ENCODE peak calls at places on chromosomes 5 and 9, in nine cellular contexts. E, S, L, F, B, U, V, R and N are unnamed samples.

GRCh38 chr9:69834591-69835184 is 14.1 kb downstream of the CFAP95 start:
- DNase-seq in S (no peak), L (no peak), V (no peak), F (no peak), B (no peak), R (no peak), U (no peak), E (no peak), N (no peak)

GRCh38 chr5:88792144-88792840 is 90.7 kb downstream of the MEF2C start:
- DNase-seq in B (no peak), F (no peak), V (no peak), E (no peak), S (no peak), R (no peak), L (no peak), U (no peak), N (no peak)

GRCh38 chr5:68011801-68012200 is 203.8 kb upstream of the PIK3R1 start:
- DNase-seq in E (no peak), B (no peak), U (no peak), S (no peak), L (no peak), F (no peak), V (no peak), R (no peak), N (no peak)

GRCh38 chr5:93929146-93929545 is 187.7 kb upstream of the POU5F2 start:
- DNase-seq in R (no peak), V (no peak), F (no peak), B (no peak), S (no peak), L (no peak), E (no peak), U (no peak), N (peak)

GRCh38 chr5:132746592-132747063 is 598 bp upstream of the CCNI2 start:
- DNase-seq in E (no peak), V (peak), B (no peak), R (peak), S (no peak), F (no peak), U (no peak), L (peak), N (no peak)

GRCh38 chr9:113361304-113362018 is 12.1 kb downstream of the BSPRY start:
- DNase-seq in F (no peak), V (no peak), R (no peak), B (no peak), E (no peak), L (no peak), U (no peak), S (no peak), N (no peak)

GRCh38 chr5:131379723-131380122 is 115.9 kb downstream of the CDC42SE2 start:
- DNase-seq in E (no peak), V (no peak), S (no peak), F (peak), R (no peak), L (no peak), B (no peak), U (no peak), N (peak)

GRCh38 chr9:108654566-108654965 is 201.2 kb downstream of the ACTL7B start:
- DNase-seq in L (no peak), V (no peak), S (no peak), F (no peak), U (peak), B (no peak), E (no peak), R (no peak), N (no peak)

GRCh38 chr5:135455876-135456237 is 3.7 kb upstream of the TIFAB start:
- DNase-seq in U (no peak), F (no peak), B (no peak), S (no peak), L (no peak), V (no peak), R (no peak), E (no peak), N (no peak)

GRCh38 chr5:15929616-15930303 is 249.8 kb downstream of the MARCHF11 start:
- DNase-seq in S (no peak), U (no peak), F (no peak), V (no peak), L (no peak), R (no peak), E (no peak), B (no peak), N (no peak)

GRCh38 chr5:41558295-41558694 is 47.9 kb upstream of the PLCXD3 start:
- DNase-seq in R (no peak), E (no peak), B (no peak), S (no peak), V (no peak), F (no peak), L (no peak), U (no peak), N (no peak)

GRCh38 chr9:113973963-113974413 is 97.9 kb downstream of the ZNF618 start:
- DNase-seq in S (no peak), R (no peak), L (no peak), V (no peak), B (no peak), U (no peak), E (no peak), F (no peak), N (no peak)

GRCh38 chr5:149264432-149265069 is 7.1 kb upstream of the AFAP1L1 start:
- DNase-seq in R (peak), F (no peak), E (no peak), B (no peak), S (no peak), U (no peak), L (peak), V (peak), N (no peak)

GRCh38 chr5:34703767-34704324 is 47.7 kb downstream of the RAI14 start:
- DNase-seq in R (no peak), S (no peak), U (no peak), B (no peak), V (no peak), L (no peak), E (no peak), F (no peak), N (no peak)

GRCh38 chr5:163459465-163459887 is 426 bp downstream of the NUDCD2 start:
- DNase-seq in R (no peak), S (no peak), E (no peak), L (no peak), F (no peak), B (no peak), U (peak), V (no peak), N (no peak)

GRCh38 chr5:95858023-95858461 is 35.5 kb upstream of the GLRX start:
- DNase-seq in F (no peak), V (no peak), R (no peak), L (no peak), B (no peak), U (no peak), S (peak), E (no peak), N (no peak)

GRCh38 chr9:437066-438015 is 222.7 kb downstream of the DOCK8 start:
- DNase-seq in B (no peak), S (no peak), L (no peak), E (no peak), F (no peak), V (no peak), U (no peak), R (no peak), N (no peak)

GRCh38 chr9:107644774-107645463 is 155.3 kb upstream of the KLF4 start:
- DNase-seq in B (no peak), E (no peak), V (no peak), S (peak), U (no peak), R (peak), L (no peak), F (no peak), N (no peak)

GRCh38 chr9:121640076-121640475 is 11.4 kb upstream of the DAB2IP start:
- DNase-seq in S (no peak), B (no peak), E (peak), L (no peak), F (no peak), U (no peak), V (peak), R (peak), N (no peak)

GRCh38 chr5:132776932-132777208 is 169 bp downstream of the SEPTIN8 start:
- DNase-seq in L (no peak), U (no peak), F (no peak), E (no peak), V (no peak), B (no peak), S (no peak), R (no peak), N (no peak)

GRCh38 chr9:13863112-13863511 is 450.8 kb downstream of the NFIB start:
- DNase-seq in B (no peak), E (no peak), F (no peak), S (no peak), R (peak), U (no peak), V (no peak), L (no peak), N (peak)

GRCh38 chr5:123754167-123754840 is 242.3 kb downstream of the CSNK1G3 start:
- DNase-seq in V (no peak), B (no peak), U (no peak), S (no peak), R (no peak), L (no peak), F (no peak), E (no peak), N (no peak)

GRCh38 chr9:133916159-133916541 is 76.0 kb downstream of the VAV2 start:
- DNase-seq in E (no peak), R (no peak), U (no peak), L (no peak), V (no peak), F (no peak), S (no peak), B (no peak), N (no peak)

GRCh38 chr9:100473271-100474081 is 527 bp downstream of the TMEFF1 start:
- DNase-seq in V (no peak), F (no peak), E (peak), L (no peak), S (no peak), U (peak), R (peak), B (no peak), N (no peak)

GRCh38 chr5:178375348-178375747 is 142.7 kb upstream of the PHYKPL start:
- DNase-seq in B (no peak), V (no peak), E (no peak), U (no peak), L (no peak), F (no peak), R (no peak), S (no peak), N (no peak)

GRCh38 chr9:5586391-5586802 is 42.5 kb upstream of the RIC1 start:
- DNase-seq in F (peak), L (no peak), V (no peak), B (no peak), S (no peak), R (no peak), U (no peak), E (no peak), N (no peak)

GRCh38 chr5:150946351-150946905 is 41.6 kb upstream of the ZNF300 start:
- DNase-seq in R (peak), E (no peak), S (peak), B (peak), F (no peak), U (no peak), V (peak), L (no peak), N (no peak)

GRCh38 chr5:139131062-139131856 is 66.9 kb downstream of the SIL1 start:
- DNase-seq in S (no peak), V (peak), B (no peak), R (peak), E (no peak), L (no peak), F (no peak), U (no peak), N (no peak)

GRCh38 chr9:131528886-131529505 is 2.1 kb downstream of the UCK1 start:
- DNase-seq in F (no peak), B (no peak), E (no peak), S (no peak), U (no peak), R (no peak), L (no peak), V (no peak), N (no peak)

GRCh38 chr5:92556747-92557146 is 1024.3 kb downstream of the NR2F1-AS1 start:
- DNase-seq in S (no peak), R (no peak), U (no peak), B (no peak), E (no peak), L (no peak), F (no peak), V (no peak), N (no peak)

GRCh38 chr5:92553326-92553725 is 1027.7 kb downstream of the NR2F1-AS1 start:
- DNase-seq in U (no peak), L (no peak), R (no peak), S (no peak), F (no peak), V (no peak), E (no peak), B (no peak), N (no peak)

GRCh38 chr5:92554447-92555085 is 1026.5 kb downstream of the NR2F1-AS1 start:
- DNase-seq in F (no peak), S (no peak), R (no peak), U (no peak), L (no peak), B (no peak), E (no peak), V (no peak), N (no peak)

GRCh38 chr5:92548351-92548750 is 1032.7 kb downstream of the NR2F1-AS1 start:
- DNase-seq in B (no peak), S (no peak), F (no peak), V (no peak), R (no peak), U (no peak), L (no peak), E (no peak), N (no peak)

DNA sequence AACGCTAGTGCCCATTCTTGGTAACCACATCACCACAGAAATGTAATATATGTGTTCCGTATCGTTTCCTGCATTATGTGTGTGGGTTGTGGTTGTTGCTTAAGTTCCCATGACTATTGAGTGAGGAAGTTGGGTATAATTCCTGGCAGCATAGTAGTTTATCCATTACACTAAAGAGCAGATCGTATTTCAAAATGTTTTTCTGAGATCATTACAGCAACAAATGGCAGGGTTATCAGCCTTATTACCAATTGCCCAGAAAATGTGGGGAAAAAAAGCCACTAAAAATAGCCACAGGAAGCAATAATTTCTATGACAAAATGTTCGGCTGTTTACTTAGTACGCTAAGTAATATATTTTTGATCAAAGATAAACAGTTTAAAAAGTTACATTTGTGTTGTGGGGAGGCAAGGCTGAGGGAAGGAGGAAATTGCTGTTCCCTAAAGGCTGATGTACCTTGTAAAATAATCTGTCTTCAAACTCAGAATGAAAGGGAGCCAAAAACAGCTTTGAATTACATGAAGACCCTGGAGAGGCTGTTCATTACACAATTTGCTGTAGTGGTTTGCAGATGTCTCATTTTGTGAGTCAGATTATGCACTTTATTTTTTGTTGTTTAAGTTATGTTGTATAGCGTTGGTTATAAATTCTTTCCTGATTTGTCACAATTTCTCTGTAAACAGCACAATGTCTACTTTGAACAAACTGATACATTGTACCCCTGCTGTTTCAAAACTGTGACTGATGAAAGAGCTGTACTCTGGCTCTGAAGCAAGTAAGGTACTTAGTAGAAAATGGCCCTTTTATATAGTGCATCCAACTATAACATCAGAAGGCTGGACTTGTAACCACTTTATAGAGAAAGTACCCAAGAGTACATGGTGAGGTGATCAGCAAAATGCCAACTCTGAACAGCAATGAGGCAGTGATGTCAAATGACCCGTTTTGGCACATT is 1028.5 kb downstream of the NR2F1-AS1 start:
- DNase-seq in R (no peak), E (no peak), U (no peak), B (no peak), F (no peak), V (no peak), L (peak), S (no peak), N (peak)
- TF ChIP-seq POLR2AphosphoS5 in R (no peak), E (no peak), U (peak), B (no peak), F (no peak), V (no peak), L (no peak), S (no peak), N (peak)

GRCh38 chr9:123927625-123928308 is 2.2 kb downstream of the DENND1A start:
- DNase-seq in B (no peak), V (no peak), L (no peak), E (no peak), R (peak), U (peak), F (peak), S (no peak), N (peak)

GRCh38 chr9:123928471-123929176 is 1.3 kb downstream of the DENND1A start:
- DNase-seq in B (no peak), R (no peak), S (no peak), F (no peak), U (no peak), V (no peak), E (no peak), L (no peak), N (no peak)

GRCh38 chr9:123925820-123926219 is 4.1 kb downstream of the DENND1A start:
- DNase-seq in E (no peak), S (no peak), L (no peak), R (no peak), V (no peak), B (no peak), U (peak), F (no peak), N (peak)

GRCh38 chr9:123925161-123925560 is 4.8 kb downstream of the DENND1A start:
- DNase-seq in S (no peak), B (no peak), F (no peak), L (no peak), R (no peak), E (no peak), V (no peak), U (no peak), N (no peak)

GRCh38 chr9:123926986-123927385 is 2.9 kb downstream of the DENND1A start:
- DNase-seq in S (no peak), L (no peak), V (no peak), F (no peak), R (no peak), U (no peak), B (no peak), E (no peak), N (no peak)
- TF ChIP-seq POLR2AphosphoS5 in S (no peak), L (no peak), V (no peak), F (no peak), R (no peak), U (no peak), B (no peak), E (no peak), N (no peak)

GRCh38 chr5:142446960-142447279 is 122.1 kb upstream of the SPRY4 start:
- DNase-seq in U (no peak), F (no peak), E (no peak), B (no peak), V (no peak), S (no peak), R (no peak), L (no peak), N (no peak)
- TF ChIP-seq POLR2AphosphoS5 in U (no peak), F (no peak), E (no peak), B (no peak), V (no peak), S (no peak), R (no peak), L (no peak), N (no peak)

DNA sequence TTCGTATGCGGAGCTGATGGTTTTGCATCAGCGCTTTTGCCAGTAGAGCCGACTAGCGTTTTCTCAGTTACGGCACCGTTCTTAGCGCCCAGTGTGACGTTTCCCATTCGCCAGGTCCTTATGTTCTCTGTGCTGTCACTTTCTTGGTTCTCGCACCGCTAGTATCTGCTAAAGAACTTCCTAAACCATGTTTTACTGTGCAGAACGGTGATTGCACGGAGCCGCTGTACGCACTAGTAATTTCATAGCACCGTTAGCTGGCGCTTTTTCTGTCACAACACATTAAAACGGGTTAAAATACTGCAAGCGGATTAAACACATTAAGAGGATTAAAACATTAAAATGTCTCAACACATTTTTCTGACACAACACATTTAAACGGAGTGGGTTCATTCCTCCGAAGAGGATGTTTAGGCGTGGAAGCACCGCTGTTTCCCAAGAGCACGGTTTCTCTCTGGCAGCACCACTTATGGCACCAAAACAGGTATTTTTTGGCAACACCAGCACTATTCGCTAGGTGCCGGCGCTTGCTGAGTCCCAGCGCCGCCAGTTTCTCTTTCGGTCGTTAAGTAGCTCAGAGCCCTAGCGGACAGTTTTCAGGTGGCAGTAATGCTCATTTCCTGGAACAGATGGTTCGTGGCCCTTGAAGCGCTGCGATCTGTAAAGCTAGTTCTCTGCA is 20.4 kb downstream of the ANXA2R start:
- DNase-seq in E (no peak), F (no peak), U (no peak), B (no peak), L (peak), V (peak), S (peak), R (peak), N (no peak)
- TF ChIP-seq POLR2AphosphoS5 in E (peak), F (peak), U (peak), B (peak), L (no peak), V (peak), S (no peak), R (peak), N (no peak)

GRCh38 chr9:27573699-27574265 is 501 bp upstream of the C9orf72 start:
- DNase-seq in S (peak), L (peak), F (peak), V (peak), E (peak), B (peak), R (peak), U (peak), N (peak)
- TF ChIP-seq POLR2AphosphoS5 in S (peak), L (peak), F (peak), V (peak), E (no peak), B (peak), R (peak), U (peak), N (peak)

DNA sequence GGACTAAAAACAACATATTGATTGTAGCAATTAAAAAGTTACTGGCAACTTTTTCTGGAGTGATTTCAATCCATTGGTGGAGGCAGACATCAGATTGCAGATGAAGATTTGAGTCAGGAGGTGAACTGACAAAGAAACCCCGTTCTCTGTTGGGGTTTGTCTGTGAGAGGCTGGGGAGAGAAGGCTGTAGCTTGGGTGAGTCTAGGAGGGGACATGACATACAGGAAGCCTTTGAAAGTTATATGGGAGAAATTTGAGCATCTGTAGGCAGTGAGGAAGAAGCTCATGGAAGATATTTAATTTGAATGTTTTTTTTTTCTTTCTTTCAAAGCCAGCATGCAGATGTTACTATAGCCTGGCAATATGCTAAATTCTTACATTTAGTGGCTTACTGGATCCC is 26.0 kb downstream of the KDM4C start:
- DNase-seq in V (no peak), L (no peak), F (no peak), S (no peak), B (no peak), U (no peak), E (no peak), R (no peak), N (no peak)
- TF ChIP-seq POLR2AphosphoS5 in V (no peak), L (no peak), F (no peak), S (no peak), B (no peak), U (no peak), E (no peak), R (no peak), N (no peak)